ENCODE peak calls at places on chromosomes 2 and 18, in eight cellular contexts. A is cardiac fibroblast; Y is Caki2; F is effector memory CD4-positive, alpha-beta T cell; X is activated T-helper 1 cell treated with Interleukin-2 at 50 U/mL for 16 hours; H is colonic mucosa; U is kidney glomerular epithelial cell; O is HFFc6. T is an unnamed sample.

GRCh38 chr18:37252342-37252741 is 313.3 kb downstream of the CELF4 start:
- DNase-seq in A (no peak), Y (no peak), F (no peak), X (no peak), H (no peak), U (no peak), O (no peak), T (no peak)

GRCh38 chr2:216555274-216555673 is 56.6 kb downstream of the RPL37A start:
- DNase-seq in A (peak; percentile 82), Y (no peak), F (no peak), X (no peak), H (no peak), U (no peak), O (peak; percentile 34), T (peak; percentile 14)

GRCh38 chr2:8543412-8544167 is 138.3 kb upstream of the ID2 start:
- DNase-seq in A (peak; percentile 85), Y (no peak), F (peak; percentile 46), X (no peak), H (peak; percentile 47), U (no peak), O (peak; percentile 85), T (peak; percentile 82)

GRCh38 chr18:64240301-64240700 is 91.4 kb upstream of the LINC00305 start:
- DNase-seq in A (no peak), Y (no peak), F (no peak), X (no peak), H (no peak), U (no peak), O (no peak), T (no peak)

GRCh38 chr2:14713248-14713647 is 80.7 kb downstream of the LRATD1 start:
- DNase-seq in A (no peak), Y (no peak), F (no peak), X (no peak), H (no peak), U (no peak), O (no peak), T (no peak)

GRCh38 chr18:36697905-36698304 is 130.9 kb downstream of the TPGS2 start:
- DNase-seq in A (peak; percentile 49), Y (peak; percentile 23), F (no peak), X (no peak), H (no peak), U (peak; percentile 71), O (peak; percentile 81), T (no peak)

GRCh38 chr2:133424876-133425275 is 143.4 kb downstream of the NCKAP5 start:
- DNase-seq in A (no peak), Y (peak; percentile 59), F (no peak), X (no peak), H (no peak), U (peak; percentile 61), O (no peak), T (no peak)

GRCh38 chr2:172098650-172099471 is 3.8 kb downstream of the DLX2 start:
- DNase-seq in A (peak; percentile 49), Y (peak; percentile 94), F (peak; percentile 27), X (no peak), H (no peak), U (peak; percentile 93), O (peak; percentile 81), T (peak; percentile 55)

GRCh38 chr2:191758420-191759199 is 80.7 kb downstream of the NABP1 start:
- DNase-seq in A (peak; percentile 45), Y (peak; percentile 75), F (peak; percentile 13), X (peak; percentile 15), H (peak; percentile 42), U (peak; percentile 69), O (peak; percentile 37), T (peak; percentile 39)

T was measured in mucosa of descending colon.